ENCODE peak calls at places on chromosomes 4 and X, in nine cellular contexts. W is HCT116, V is left lung, M is uterus, I is substantia nigra, A is lower lobe of right lung, L is Panc1, X is A549, Y is left ventricle myocardium inferior. G is an unnamed sample.

GRCh38 chrX:37765507-37765906 is 14.4 kb upstream of the CYBB start:
- DNase-seq in X (no peak), M (no peak), L (no peak), I (no peak), W (no peak), V (no peak), Y (no peak), A (no peak), G (no peak)

GRCh38 chr4:136935305-136935704 is 597.0 kb downstream of the PCDH18 start:
- DNase-seq in L (no peak), I (no peak), X (no peak), M (no peak), A (no peak), V (no peak), W (no peak), Y (no peak), G (no peak)

GRCh38 chrX:11437642-11438379 is 144.6 kb downstream of the AMELX start:
- DNase-seq in X (no peak), I (no peak), Y (peak; percentile 50), W (no peak), L (no peak), M (no peak), A (peak; percentile 51), V (no peak), G (no peak)

GRCh38 chr4:138759508-138759907 is 256.1 kb upstream of the NOCT start:
- DNase-seq in A (no peak), X (no peak), V (no peak), W (no peak), L (no peak), M (no peak), Y (no peak), I (no peak), G (no peak)

GRCh38 chr4:22842360-22842759 is 149.6 kb downstream of the GBA3 start:
- DNase-seq in X (no peak), I (peak; percentile 0), Y (no peak), W (no peak), A (no peak), M (no peak), L (no peak), V (no peak), G (no peak)

GRCh38 chr4:184193556-184194525 is 23.8 kb downstream of the ENPP6 start:
- DNase-seq in Y (no peak), V (no peak), I (no peak), X (no peak), L (no peak), W (no peak), M (no peak), A (no peak), G (no peak)

GRCh38 chr4:86939123-86939522 is 4.3 kb downstream of the AFF1 start:
- DNase-seq in V (no peak), A (no peak), I (no peak), M (no peak), W (no peak), X (no peak), L (no peak), Y (no peak), G (no peak)

GRCh38 chr4:157225096-157225495 is 4.6 kb downstream of the GRIA2 start:
- DNase-seq in W (no peak), A (no peak), Y (no peak), X (no peak), I (no peak), V (no peak), M (no peak), L (no peak), G (no peak)

GRCh38 chr4:139556735-139557505 is 901 bp upstream of the SETD7 start:
- DNase-seq in I (peak; percentile 60), Y (peak; percentile 50), W (no peak), X (peak; percentile 35), V (peak; percentile 88), L (no peak), A (peak; percentile 80), M (peak; percentile 37), G (no peak)

GRCh38 chr4:177242651-177243296 is 66.9 kb upstream of the NEIL3 start:
- DNase-seq in V (no peak), W (no peak), I (no peak), M (no peak), X (no peak), Y (no peak), A (no peak), L (no peak), G (no peak)

GRCh38 chr4:4825431-4825830 is 34.0 kb upstream of the MSX1 start:
- DNase-seq in X (no peak), M (no peak), V (no peak), Y (no peak), W (no peak), I (no peak), A (no peak), L (no peak), G (no peak)

GRCh38 chrX:24391362-24391761 is 30.9 kb downstream of the SUPT20HL1 start:
- DNase-seq in Y (no peak), A (no peak), L (no peak), W (no peak), M (no peak), X (no peak), V (no peak), I (no peak), G (no peak)

GRCh38 chr4:86927843-86928395 is 6.9 kb upstream of the AFF1 start:
- DNase-seq in M (peak; percentile 74), A (no peak), Y (no peak), I (no peak), X (peak; percentile 71), L (no peak), W (no peak), V (no peak), G (no peak)

GRCh38 chr4:105061720-105062119 is 85.0 kb upstream of the TET2 start:
- DNase-seq in M (no peak), I (no peak), Y (no peak), X (no peak), A (no peak), W (no peak), L (no peak), V (no peak), G (no peak)

DNA sequence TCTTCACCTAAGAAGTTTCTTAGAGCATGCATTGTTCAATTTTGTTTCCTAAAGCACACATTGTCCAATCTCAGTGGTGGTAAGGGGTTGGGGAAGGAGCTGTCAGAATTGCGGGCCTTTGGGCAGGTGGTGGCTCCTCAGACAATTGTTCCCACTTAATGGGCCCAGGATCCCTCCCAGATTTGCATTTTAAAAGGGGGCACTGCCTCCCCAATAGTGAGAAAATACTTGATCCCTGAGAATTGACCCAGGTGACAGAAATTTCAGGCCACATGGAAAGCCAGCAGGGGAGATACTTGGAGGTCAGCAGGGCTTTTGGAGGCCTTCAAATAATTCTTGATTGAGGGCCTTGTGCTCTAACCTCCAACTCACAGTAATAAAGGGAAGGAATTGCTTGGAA is 217.1 kb downstream of the ZNF674 start:
- DNase-seq in A (no peak), M (no peak), L (no peak), I (no peak), V (no peak), X (no peak), W (no peak), Y (no peak), G (no peak)
- H3K27ac ChIP-seq in A (no peak overlapping the region), M (no peak overlapping the region), L (peak overlapping the region; percentile 97), I (no peak overlapping the region), V (no peak overlapping the region), X (peak overlapping the region; percentile 99), W (peak overlapping the region; percentile 88), Y (peak overlapping the region; percentile 78), G (no peak overlapping the region)

GRCh38 chr4:41203169-41203568 is 11.2 kb downstream of the APBB2 start:
- DNase-seq in L (no peak), W (no peak), I (no peak), X (no peak), M (no peak), Y (no peak), A (no peak), V (no peak), G (no peak)

GRCh38 chr4:41205130-41205529 is 9.2 kb downstream of the APBB2 start:
- DNase-seq in V (no peak), L (no peak), A (no peak), X (no peak), M (no peak), Y (no peak), W (no peak), I (no peak), G (no peak)

GRCh38 chr4:41202356-41202755 is 12.0 kb downstream of the APBB2 start:
- DNase-seq in L (no peak), V (no peak), I (no peak), A (no peak), Y (no peak), M (no peak), X (no peak), W (no peak), G (no peak)

GRCh38 chr4:41204400-41204978 is 9.9 kb downstream of the APBB2 start:
- DNase-seq in X (no peak), M (peak; percentile 31), L (no peak), A (no peak), V (no peak), I (no peak), Y (peak; percentile 33), W (peak; percentile 67), G (no peak)

DNA sequence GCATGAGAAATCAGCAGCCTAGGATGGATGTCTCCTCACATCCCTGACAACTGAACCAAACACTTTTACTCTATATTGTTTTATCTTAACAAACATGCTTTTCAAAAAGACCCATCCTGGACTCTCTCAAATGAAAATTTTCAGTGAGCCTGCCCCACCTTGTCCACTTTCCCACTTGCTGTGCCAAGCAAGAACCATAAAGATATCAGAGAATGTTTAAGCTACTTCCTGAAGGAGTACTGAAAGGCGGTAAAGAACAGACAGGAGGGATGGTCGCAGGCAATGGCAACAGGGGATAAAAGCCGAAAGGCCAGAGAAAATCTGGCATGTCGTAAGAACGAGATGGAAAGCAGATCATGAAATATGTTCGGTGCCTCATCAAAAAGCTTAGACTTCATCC is 10.5 kb downstream of the APBB2 start:
- DNase-seq in L (no peak), A (no peak), I (no peak), M (no peak), W (no peak), Y (no peak), V (no peak), X (no peak), G (no peak)
- H3K27ac ChIP-seq in L (peak overlapping the region; percentile 39), A (peak overlapping the region; percentile 8), I (peak overlapping the region; percentile 62), M (peak overlapping the region; percentile 62), W (peak overlapping the region; percentile 56), Y (peak overlapping the region; percentile 59), V (peak overlapping the region; percentile 50), X (no peak overlapping the region), G (no peak overlapping the region)

GRCh38 chr4:98006060-98006459 is 137.2 kb downstream of the STPG2 start:
- DNase-seq in L (no peak), V (no peak), Y (no peak), M (no peak), X (no peak), W (no peak), I (no peak), A (no peak), G (no peak)
- H3K27ac ChIP-seq in L (no peak overlapping the region), V (no peak overlapping the region), Y (no peak overlapping the region), M (no peak overlapping the region), X (no peak overlapping the region), W (no peak overlapping the region), I (no peak overlapping the region), A (no peak overlapping the region), G (no peak overlapping the region)

GRCh38 chrX:21856504-21856903 is 717 bp downstream of the YY2 start:
- DNase-seq in X (no peak), W (no peak), I (no peak), V (no peak), M (no peak), Y (no peak), A (no peak), L (no peak), G (no peak)

GRCh38 chrX:21855937-21856415 is at the start of gene YY2:
- DNase-seq in L (no peak), V (no peak), Y (no peak), W (no peak), X (no peak), I (no peak), M (no peak), A (no peak), G (no peak)

GRCh38 chrX:21853578-21853977 is 2.2 kb upstream of the YY2 start:
- DNase-seq in L (no peak), V (no peak), W (no peak), M (no peak), I (no peak), Y (no peak), A (no peak), X (no peak), G (no peak)
- H3K27ac ChIP-seq in L (no peak overlapping the region), V (no peak overlapping the region), W (no peak overlapping the region), M (no peak overlapping the region), I (no peak overlapping the region), Y (no peak overlapping the region), A (no peak overlapping the region), X (no peak overlapping the region), G (no peak overlapping the region)

G was measured in caudate nucleus.